ENCODE peak calls at places on chromosome 11, in ten cellular contexts. N is T-helper 1 cell; V is WERI-Rb-1; B is RCC 7860; O is GM12864; H is stimulated activated CD4-positive, alpha-beta T cell treated with anti-CD3 and anti-CD28 coated beads, Interleukin-2, amount 100 ng/mL, for 48 hours; C is G401; F is testis; D is pulmonary artery endothelial cell; S is OCI-LY7. P is an unnamed sample.

GRCh38 chr11:104394508-104394907 is 230.6 kb upstream of the PDGFD start:
- DNase-seq in N (no peak), V (no peak), B (no peak), O (no peak), H (no peak), C (no peak), F (no peak), D (no peak), S (no peak), P (no peak)

GRCh38 chr11:73894725-73895335 is 18.0 kb downstream of the PAAF1 start:
- DNase-seq in N (no peak), V (no peak), B (no peak), O (no peak), H (no peak), C (no peak), F (no peak), D (no peak), S (no peak), P (no peak)

GRCh38 chr11:120229451-120230424 is 10.2 kb upstream of the POU2F3 start:
- DNase-seq in N (no peak), V (no peak), B (peak), O (no peak), H (no peak), C (no peak), F (peak), D (no peak), S (peak), P (peak)

GRCh38 chr11:38788591-38788990 is 2190.6 kb upstream of the RAG2 start:
- DNase-seq in N (no peak), V (no peak), B (no peak), O (no peak), H (no peak), C (no peak), F (no peak), D (no peak), S (no peak), P (no peak)

GRCh38 chr11:111665779-111666178 is 63.5 kb downstream of the SIK2 start:
- DNase-seq in N (no peak), V (no peak), B (no peak), O (no peak), H (no peak), C (peak), F (peak), D (peak), S (peak), P (peak)

GRCh38 chr11:72439455-72439854 is 5.1 kb upstream of the CLPB start:
- DNase-seq in N (no peak), V (no peak), B (no peak), O (no peak), H (no peak), C (no peak), F (no peak), D (no peak), S (no peak), P (peak)

GRCh38 chr11:65058419-65059054 is at the start of gene NAALADL1:
- DNase-seq in N (no peak), V (no peak), B (no peak), O (no peak), H (no peak), C (no peak), F (no peak), D (no peak), S (no peak), P (no peak)

GRCh38 chr11:68632802-68633201 is 51.5 kb upstream of the GAL start:
- DNase-seq in N (no peak), V (peak), B (peak), O (peak), H (peak), C (peak), F (no peak), D (peak), S (peak), P (peak)

GRCh38 chr11:71140206-71140919 is 112.0 kb downstream of the SHANK2 start:
- DNase-seq in N (no peak), V (no peak), B (no peak), O (no peak), H (no peak), C (no peak), F (no peak), D (no peak), S (no peak), P (no peak)

GRCh38 chr11:65982824-65983588 is 19.0 kb downstream of the EIF1AD start:
- DNase-seq in N (no peak), V (no peak), B (no peak), O (no peak), H (no peak), C (no peak), F (no peak), D (no peak), S (no peak), P (no peak)

GRCh38 chr11:58390551-58391063 is 16.1 kb downstream of the OR5B3 start:
- DNase-seq in N (no peak), V (no peak), B (no peak), O (no peak), H (no peak), C (no peak), F (no peak), D (no peak), S (no peak), P (no peak)

GRCh38 chr11:47607380-47607779 is 13.2 kb upstream of the C1QTNF4 start:
- DNase-seq in N (no peak), V (no peak), B (no peak), O (no peak), H (no peak), C (peak), F (peak), D (no peak), S (no peak), P (no peak)

GRCh38 chr11:41461057-41461681 is 1.7 kb upstream of the LRRC4C start:
- DNase-seq in N (no peak), V (no peak), B (peak), O (no peak), H (no peak), C (peak), F (no peak), D (no peak), S (peak), P (peak)

GRCh38 chr11:7364660-7365059 is 113.0 kb downstream of the SYT9 start:
- DNase-seq in N (no peak), V (no peak), B (no peak), O (no peak), H (no peak), C (peak), F (no peak), D (no peak), S (no peak), P (no peak)

GRCh38 chr11:33670250-33671011 is 30.2 kb downstream of the C11orf91 start:
- DNase-seq in N (no peak), V (no peak), B (no peak), O (no peak), H (no peak), C (no peak), F (no peak), D (no peak), S (no peak), P (peak)

GRCh38 chr11:20669833-20670684 is 673 bp downstream of the NELL1 start:
- DNase-seq in N (no peak), V (peak), B (no peak), O (no peak), H (no peak), C (no peak), F (no peak), D (no peak), S (no peak), P (no peak)

GRCh38 chr11:108871152-108871551 is 206.3 kb downstream of the DDX10 start:
- DNase-seq in N (no peak), V (peak), B (peak), O (no peak), H (no peak), C (no peak), F (peak), D (peak), S (peak), P (peak)

GRCh38 chr11:118142081-118142480 is 10.5 kb downstream of the SCN4B start:
- DNase-seq in N (no peak), V (no peak), B (no peak), O (no peak), H (no peak), C (no peak), F (no peak), D (no peak), S (no peak), P (peak)

GRCh38 chr11:64013141-64013896 is 22.4 kb upstream of the FLRT1 start:
- DNase-seq in N (no peak), V (no peak), B (no peak), O (no peak), H (no peak), C (no peak), F (no peak), D (no peak), S (no peak), P (no peak)

GRCh38 chr11:10856689-10857603 is 907 bp downstream of the ZBED5 start:
- DNase-seq in N (no peak), V (peak), B (peak), O (no peak), H (peak), C (peak), F (peak), D (no peak), S (peak), P (peak)

GRCh38 chr11:68976095-68976494 is 4.7 kb downstream of the MRGPRD start:
- DNase-seq in N (no peak), V (no peak), B (no peak), O (no peak), H (no peak), C (no peak), F (no peak), D (no peak), S (no peak), P (no peak)

GRCh38 chr11:35796542-35796941 is 134.0 kb downstream of the TRIM44 start:
- DNase-seq in N (no peak), V (no peak), B (peak), O (no peak), H (no peak), C (no peak), F (no peak), D (peak), S (no peak), P (no peak)

GRCh38 chr11:1748467-1749019 is 1.9 kb downstream of the IFITM10 start:
- DNase-seq in N (no peak), V (no peak), B (no peak), O (no peak), H (no peak), C (no peak), F (no peak), D (no peak), S (no peak), P (no peak)

GRCh38 chr11:131859811-131860210 is 489.4 kb downstream of the NTM start:
- DNase-seq in N (no peak), V (no peak), B (no peak), O (no peak), H (no peak), C (no peak), F (no peak), D (peak), S (no peak), P (no peak)

GRCh38 chr11:126162286-126163030 is 49.0 kb downstream of the RPUSD4 start:
- DNase-seq in N (no peak), V (peak), B (no peak), O (no peak), H (no peak), C (no peak), F (no peak), D (no peak), S (no peak), P (no peak)

GRCh38 chr11:86183694-86184093 is 60.9 kb upstream of the EED start:
- DNase-seq in N (no peak), V (peak), B (peak), O (no peak), H (no peak), C (no peak), F (no peak), D (no peak), S (no peak), P (peak)

GRCh38 chr11:130516175-130516867 is 67.9 kb downstream of the ADAMTS15 start:
- DNase-seq in N (no peak), V (no peak), B (no peak), O (no peak), H (no peak), C (no peak), F (no peak), D (no peak), S (no peak), P (no peak)